ENCODE peak calls at places on chromosome 21, in four cellular contexts. Q, T, O and B are unnamed samples.

GRCh38 chr21:16908087-16908486 is 604.8 kb upstream of the CXADR start:
- DNase-seq in Q (no peak), O (no peak), T (no peak), B (peak; percentile 30)

GRCh38 chr21:42059721-42060120 is 11.4 kb upstream of the UMODL1 start:
- DNase-seq in O (no peak), Q (no peak), T (no peak), B (no peak)

GRCh38 chr21:16709866-16710550 is 802.8 kb upstream of the CXADR start:
- DNase-seq in Q (no peak), O (no peak), T (peak; percentile 7), B (peak; percentile 95)

GRCh38 chr21:45506836-45507522 is 35.3 kb downstream of the SLC19A1 start:
- DNase-seq in Q (no peak), T (no peak), O (no peak), B (no peak)

GRCh38 chr21:21897275-21897883 is 899.2 kb downstream of the NCAM2 start:
- DNase-seq in O (no peak), T (peak; percentile 26), Q (no peak), B (no peak)

GRCh38 chr21:27219068-27219467 is 252.2 kb upstream of the ADAMTS5 start:
- DNase-seq in T (peak; percentile 55), Q (no peak), O (no peak), B (peak; percentile 89)

GRCh38 chr21:45819478-45820170 is 161.9 kb upstream of the COL6A1 start:
- DNase-seq in T (no peak), Q (no peak), O (no peak), B (no peak)

GRCh38 chr21:38631171-38631570 is 132.9 kb upstream of the ERG start:
- DNase-seq in Q (no peak), O (no peak), T (no peak), B (peak; percentile 9)

GRCh38 chr21:33985117-33986050 is 69.8 kb upstream of the ATP5PO start:
- DNase-seq in Q (no peak), O (no peak), T (no peak), B (no peak)

GRCh38 chr21:35136586-35137254 is 87.6 kb upstream of the RUNX1 start:
- DNase-seq in T (peak; percentile 76), Q (no peak), O (no peak), B (peak; percentile 75)

GRCh38 chr21:37862536-37862935 is 53.7 kb downstream of the KCNJ6 start:
- DNase-seq in T (peak; percentile 35), Q (peak; percentile 23), O (no peak), B (no peak)

GRCh38 chr21:26120833-26121232 is 49.7 kb downstream of the APP start:
- DNase-seq in O (no peak), T (no peak), Q (no peak), B (no peak)

GRCh38 chr21:28298251-28298672 is 694.4 kb downstream of the LTN1 start:
- DNase-seq in O (no peak), T (no peak), Q (no peak), B (peak; percentile 95)

GRCh38 chr21:44006656-44007055 is 5.5 kb upstream of the TRAPPC10 start:
- DNase-seq in T (peak; percentile 46), Q (no peak), O (no peak), B (peak; percentile 90)

GRCh38 chr21:42063578-42064521 is 7.3 kb upstream of the UMODL1 start:
- DNase-seq in T (no peak), Q (peak; percentile 50), O (peak; percentile 33), B (no peak)